ENCODE peak calls at places on chromosomes 12 and 14, in four cellular contexts. G, D, Q and N are unnamed samples. For H3K9me3, the result is how much of the 10 kb centered on the place peaks cover.

GRCh38 chr14:61438860-61439765 is 117.7 kb downstream of the PRKCH start:
- DNase-seq in D (no peak), Q (no peak), G (peak), N (no peak)

GRCh38 chr12:51021694-51022093 is 4.5 kb downstream of the SLC11A2 start:
- DNase-seq in D (no peak), Q (no peak), G (no peak), N (no peak)

GRCh38 chr14:93114713-93115068 is 1.0 kb downstream of the ITPK1 start:
- DNase-seq in Q (no peak), D (no peak), G (peak), N (no peak)

GRCh38 chr12:27162229-27162537 is 79.8 kb upstream of the C12orf71 start:
- DNase-seq in G (no peak), D (no peak), Q (no peak), N (no peak)

GRCh38 chr14:74502236-74503019 is 8.9 kb downstream of the ISCA2 start:
- DNase-seq in G (peak), D (no peak), Q (no peak), N (no peak)

GRCh38 chr12:52073531-52073950 is 3.8 kb downstream of the ATG101 start:
- DNase-seq in Q (no peak), G (no peak), D (no peak), N (no peak)

GRCh38 chr12:118188690-118189371 is 52.9 kb downstream of the PEBP1 start:
- DNase-seq in G (no peak), Q (peak), D (no peak), N (peak)

GRCh38 chr12:65875635-65876034 is 51.4 kb downstream of the HMGA2 start:
- DNase-seq in Q (no peak), G (no peak), D (no peak), N (no peak)

GRCh38 chr12:68445836-68446235 is 113.7 kb upstream of the MDM1 start:
- DNase-seq in G (no peak), Q (no peak), D (no peak), N (no peak)

GRCh38 chr14:41830679-41831078 is 224.0 kb downstream of the LRFN5 start:
- DNase-seq in Q (peak), G (no peak), D (no peak), N (no peak)

GRCh38 chr14:60160422-60160821 is 4.8 kb downstream of the DHRS7 start:
- DNase-seq in G (no peak), Q (no peak), D (no peak), N (no peak)

GRCh38 chr14:32967421-32967820 is 28.7 kb downstream of the NPAS3 start:
- DNase-seq in G (no peak), D (no peak), Q (no peak), N (no peak)

GRCh38 chr14:77936138-77936639 is 136.3 kb downstream of the ADCK1 start:
- DNase-seq in Q (no peak), G (no peak), D (no peak), N (no peak)

GRCh38 chr14:36583242-36584166 is 1.1 kb upstream of the NKX2-8 start:
- DNase-seq in G (peak), D (no peak), Q (no peak), N (no peak)

GRCh38 chr12:128573907-128574306 is 249.9 kb downstream of the SLC15A4 start:
- DNase-seq in Q (no peak), G (no peak), D (no peak), N (no peak)

GRCh38 chr12:128567730-128568129 is 256.0 kb downstream of the SLC15A4 start:
- DNase-seq in D (no peak), G (no peak), Q (no peak), N (no peak)

GRCh38 chr12:128571906-128572305 is 251.9 kb downstream of the SLC15A4 start:
- DNase-seq in G (no peak), D (no peak), Q (no peak), N (no peak)

GRCh38 chr12:128570191-128571065 is 253.3 kb downstream of the SLC15A4 start:
- DNase-seq in G (no peak), D (no peak), Q (no peak), N (no peak)

GRCh38 chr12:128572311-128572810 is 251.4 kb downstream of the SLC15A4 start:
- DNase-seq in Q (no peak), D (no peak), G (no peak), N (no peak)
- H3K4me3 ChIP-seq in Q (no peak), D (no peak), G (no peak), N (no peak)

GRCh38 chr12:132952371-132953162 is 3.5 kb downstream of the ZNF605 start:
- DNase-seq in D (no peak), G (no peak), Q (no peak), N (no peak)
- H3K9me3 ChIP-seq in D (under half), G (under half), Q (half or more), N (under half)

GRCh38 chr14:91373591-91374245 is 43.9 kb downstream of the CCDC88C start:
- DNase-seq in G (no peak), D (no peak), Q (no peak), N (peak)
- H3K4me3 ChIP-seq in G (no peak), D (no peak), Q (no peak), N (no peak)

DNA sequence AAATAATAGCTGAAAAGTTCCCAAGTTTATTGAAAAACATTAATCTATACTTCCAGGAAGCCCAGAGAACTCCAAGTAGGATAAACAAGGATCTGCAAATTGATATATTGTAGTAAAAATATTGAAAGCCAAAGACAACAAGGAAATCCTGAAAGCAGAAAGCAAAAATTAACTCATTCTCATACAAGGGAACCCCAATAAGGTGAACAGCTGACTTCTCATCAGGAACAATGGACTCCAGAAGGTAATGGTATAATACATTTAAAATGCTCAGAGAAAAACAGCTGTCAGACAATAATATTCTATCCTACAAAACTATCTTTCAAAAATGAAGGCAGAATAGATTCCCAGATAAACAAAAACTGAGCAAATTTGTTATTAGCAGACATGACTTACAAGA is 138.1 kb upstream of the BMP4 start:
- DNase-seq in Q (no peak), G (no peak), D (no peak), N (no peak)
- H3K9me3 ChIP-seq in Q (under half), G (under half), D (under half), N (under half)

DNA sequence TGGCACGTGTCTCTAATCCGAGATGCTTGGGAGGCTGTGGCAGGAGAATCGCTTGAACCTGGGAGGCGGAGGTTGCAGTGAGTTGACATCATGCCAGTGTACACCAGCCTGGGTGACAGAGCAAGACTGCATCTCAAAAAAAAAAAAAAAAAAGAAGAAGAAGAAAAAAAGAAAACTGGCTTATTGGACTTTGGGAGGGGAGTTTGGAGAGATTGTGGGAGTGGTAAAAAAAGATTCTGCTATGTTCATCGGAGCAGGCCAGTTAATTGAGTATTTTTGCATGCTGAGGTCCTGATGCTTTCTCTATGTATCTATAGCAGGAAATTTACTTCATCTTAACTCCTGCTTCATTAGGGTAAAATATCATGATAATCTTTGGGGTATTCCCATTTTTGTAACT is 11.6 kb downstream of the CNOT2 start:
- DNase-seq in Q (no peak), G (no peak), D (no peak), N (no peak)
- H3K4me3 ChIP-seq in Q (no peak), G (no peak), D (no peak), N (no peak)